ENCODE peak calls at places on chromosome 1, in six cellular contexts. W is T47D; X is islet precursor cell; L is amygdala; N is activated gamma-delta T cell treated with anti-CD3 and anti-CD28 coated beads, Interleukin-2, amount 50 U/mL, for 16 hours; R is IMR-90. G is an unnamed sample.

GRCh38 chr1:233113009-233113712 is 162.8 kb downstream of the NTPCR start:
- DNase-seq in L (no peak), X (peak; percentile 99), W (peak; percentile 17), R (peak; percentile 100), N (no peak), G (peak; percentile 100)

GRCh38 chr1:45327644-45328515 is 1.2 kb downstream of the HPDL start:
- DNase-seq in R (no peak), L (no peak), X (peak; percentile 69), N (no peak), W (no peak), G (no peak)

GRCh38 chr1:206693592-206693991 is 8.9 kb downstream of the MAPKAPK2 start:
- DNase-seq in X (no peak), W (no peak), N (no peak), R (peak; percentile 50), L (no peak), G (peak; percentile 91)

GRCh38 chr1:197918815-197919522 is 1.8 kb downstream of the LHX9 start:
- DNase-seq in N (no peak), W (no peak), R (no peak), X (no peak), L (no peak), G (no peak)

GRCh38 chr1:226937940-226938725 is 2.0 kb upstream of the COQ8A start:
- DNase-seq in R (no peak), W (no peak), X (peak; percentile 29), L (no peak), N (no peak), G (no peak)

GRCh38 chr1:194289569-194290266 is 1103.3 kb upstream of the B3GALT2 start:
- DNase-seq in N (no peak), W (no peak), R (no peak), L (no peak), X (no peak), G (no peak)

GRCh38 chr1:210298936-210299335 is 29.8 kb upstream of the HHAT start:
- DNase-seq in X (no peak), L (no peak), W (no peak), R (no peak), N (no peak), G (no peak)

GRCh38 chr1:230317823-230318819 is 108.0 kb downstream of the PGBD5 start:
- DNase-seq in X (no peak), R (no peak), W (no peak), N (no peak), L (no peak), G (no peak)

GRCh38 chr1:80392529-80392928 is 1386.0 kb upstream of the ADGRL4 start:
- DNase-seq in W (peak; percentile 7), R (no peak), X (no peak), N (no peak), L (no peak), G (peak; percentile 80)

GRCh38 chr1:154465621-154466020 is 36.4 kb upstream of the TDRD10 start:
- DNase-seq in X (no peak), L (no peak), R (no peak), N (no peak), W (no peak), G (no peak)

GRCh38 chr1:38360807-38361206 is 314.2 kb upstream of the POU3F1 start:
- DNase-seq in L (no peak), R (no peak), W (no peak), N (no peak), X (no peak), G (no peak)

GRCh38 chr1:22673486-22674409 is 20.7 kb downstream of the C1QB start:
- DNase-seq in X (no peak), W (peak; percentile 48), L (no peak), R (peak; percentile 74), N (no peak), G (peak; percentile 62)

GRCh38 chr1:181423301-181423918 is 59.9 kb upstream of the CACNA1E start:
- DNase-seq in L (peak; percentile 6), N (peak; percentile 10), R (peak; percentile 14), X (peak; percentile 75), W (peak; percentile 74), G (peak; percentile 38)

GRCh38 chr1:114164840-114165543 is 11.3 kb upstream of the SYT6 start:
- DNase-seq in N (no peak), X (no peak), R (no peak), L (no peak), W (no peak), G (no peak)

GRCh38 chr1:51088474-51088873 is 13.6 kb upstream of the C1orf185 start:
- DNase-seq in X (no peak), L (no peak), W (peak; percentile 6), N (no peak), R (no peak), G (peak; percentile 37)

GRCh38 chr1:24315391-24315790 is 3.8 kb upstream of the GRHL3 start:
- DNase-seq in X (peak; percentile 68), L (no peak), W (no peak), R (no peak), N (no peak), G (no peak)

G was measured in fibroblast of mammary gland.